ENCODE peak calls at places on chromosomes 7 and 10, in six cellular contexts. J, P, W, V, N and G are unnamed samples. For H3K4me1, the result is how much of the 10 kb centered on the place peaks cover.

GRCh38 chr10:115093776-115094361 is 704 bp downstream of the ATRNL1 start:
- DNase-seq in J (no peak), P (no peak), W (no peak), V (no peak), N (peak), G (no peak)

GRCh38 chr7:2154121-2154520 is 78.6 kb downstream of the MAD1L1 start:
- DNase-seq in J (no peak), P (no peak), W (no peak), V (no peak), N (no peak), G (no peak)

GRCh38 chr10:33653584-33654367 is 319.3 kb upstream of the NRP1 start:
- DNase-seq in J (no peak), P (no peak), W (no peak), V (no peak), N (no peak), G (no peak)

GRCh38 chr10:32077896-32078295 is 21.7 kb upstream of the KIF5B start:
- DNase-seq in J (no peak), P (no peak), W (peak), V (peak), N (no peak), G (no peak)

GRCh38 chr10:69474688-69475432 is 23.6 kb downstream of the TSPAN15 start:
- DNase-seq in J (no peak), P (no peak), W (no peak), V (peak), N (no peak), G (no peak)

GRCh38 chr7:79361214-79361613 is 92.3 kb downstream of the MAGI2 start:
- DNase-seq in J (no peak), P (no peak), W (no peak), V (no peak), N (no peak), G (no peak)

GRCh38 chr10:4545077-4545476 is 280.9 kb upstream of the AKR1E2 start:
- DNase-seq in J (no peak), P (no peak), W (no peak), V (no peak), N (no peak), G (no peak)

GRCh38 chr10:71933651-71934050 is 30.5 kb upstream of the CHST3 start:
- DNase-seq in J (no peak), P (no peak), W (no peak), V (no peak), N (no peak), G (no peak)

GRCh38 chr7:2209146-2209960 is 23.4 kb downstream of the MAD1L1 start:
- DNase-seq in J (no peak), P (no peak), W (peak), V (peak), N (peak), G (no peak)

GRCh38 chr7:118352854-118353453 is 128.4 kb downstream of the ANKRD7 start:
- DNase-seq in J (no peak), P (no peak), W (no peak), V (no peak), N (no peak), G (no peak)

GRCh38 chr10:84294766-84295447 is 33.5 kb upstream of the CCSER2 start:
- DNase-seq in J (no peak), P (no peak), W (no peak), V (no peak), N (no peak), G (no peak)

GRCh38 chr10:70198696-70199466 is 28.6 kb upstream of the SAR1A start:
- DNase-seq in J (no peak), P (no peak), W (no peak), V (no peak), N (no peak), G (no peak)

GRCh38 chr7:1510780-1511154 is 6.6 kb upstream of the INTS1 start:
- DNase-seq in J (no peak), P (no peak), W (no peak), V (no peak), N (no peak), G (no peak)

GRCh38 chr10:102997998-102998397 is 79.9 kb downstream of the CNNM2 start:
- DNase-seq in J (no peak), P (no peak), W (no peak), V (no peak), N (no peak), G (no peak)

GRCh38 chr7:67551027-67551426 is 554.4 kb downstream of the TYW1 start:
- DNase-seq in J (no peak), P (no peak), W (no peak), V (peak), N (no peak), G (no peak)

GRCh38 chr7:135178364-135178763 is 7.9 kb upstream of the CYREN start:
- DNase-seq in J (no peak), P (no peak), W (peak), V (no peak), N (no peak), G (no peak)

GRCh38 chr7:155258233-155258575 is 39.5 kb upstream of the INSIG1 start:
- DNase-seq in J (no peak), P (no peak), W (peak), V (peak), N (no peak), G (no peak)

GRCh38 chr7:30463400-30464145 is 15.0 kb downstream of the NOD1 start:
- DNase-seq in J (no peak), P (no peak), W (no peak), V (peak), N (peak), G (no peak)

GRCh38 chr10:117718970-117719369 is 176.4 kb downstream of the EMX2 start:
- DNase-seq in J (no peak), P (no peak), W (no peak), V (no peak), N (no peak), G (no peak)

GRCh38 chr10:83957168-83957750 is 182.1 kb upstream of the GHITM start:
- DNase-seq in J (no peak), P (no peak), W (no peak), V (no peak), N (no peak), G (no peak)

GRCh38 chr10:127006453-127006852 is 101.2 kb downstream of the DOCK1 start:
- DNase-seq in J (no peak), P (no peak), W (no peak), V (no peak), N (no peak), G (no peak)

GRCh38 chr7:55250313-55250712 is 114.8 kb upstream of the LANCL2 start:
- DNase-seq in J (no peak), P (no peak), W (no peak), V (no peak), N (no peak), G (no peak)

GRCh38 chr10:5396545-5396944 is 8.1 kb downstream of the TUBAL3 start:
- DNase-seq in J (no peak), P (no peak), W (no peak), V (no peak), N (no peak), G (no peak)

GRCh38 chr10:44102726-44103255 is 282.1 kb downstream of the CXCL12 start:
- DNase-seq in J (no peak), P (no peak), W (no peak), V (no peak), N (no peak), G (no peak)

GRCh38 chr7:43496596-43496995 is 86.3 kb upstream of the STK17A start:
- DNase-seq in J (no peak), P (no peak), W (no peak), V (no peak), N (no peak), G (no peak)

GRCh38 chr7:99825451-99825850 is 2.4 kb upstream of the CYP3A43 start:
- DNase-seq in J (no peak), P (no peak), W (no peak), V (no peak), N (no peak), G (no peak)

GRCh38 chr7:100540073-100540723 is 1.2 kb downstream of the AGFG2 start:
- DNase-seq in J (no peak), P (no peak), W (no peak), V (no peak), N (no peak), G (no peak)

GRCh38 chr7:135253851-135254815 is 20.5 kb downstream of the STRA8 start:
- DNase-seq in J (peak), P (no peak), W (peak), V (peak), N (peak), G (no peak)

GRCh38 chr10:46098379-46098778 is 52.3 kb upstream of the MSMB start:
- DNase-seq in J (no peak), P (no peak), W (no peak), V (no peak), N (no peak), G (no peak)

GRCh38 chr7:70698219-70698832 is 433.6 kb upstream of the GALNT17 start:
- DNase-seq in J (no peak), P (no peak), W (no peak), V (peak), N (peak), G (no peak)

GRCh38 chr10:103761075-103761920 is 94.1 kb downstream of the SH3PXD2A start:
- DNase-seq in J (no peak), P (no peak), W (no peak), V (no peak), N (no peak), G (no peak)

GRCh38 chr10:28365840-28366239 is 63.0 kb upstream of the MPP7 start:
- DNase-seq in J (no peak), P (no peak), W (no peak), V (no peak), N (no peak), G (no peak)

GRCh38 chr10:37582237-37582636 is 275.2 kb downstream of the ZNF248 start:
- DNase-seq in J (no peak), P (no peak), W (no peak), V (no peak), N (no peak), G (no peak)

GRCh38 chr7:74654811-74655210 is 2.7 kb upstream of the GTF2I start:
- DNase-seq in J (no peak), P (no peak), W (no peak), V (no peak), N (no peak), G (no peak)

GRCh38 chr7:74655324-74655723 is 2.2 kb upstream of the GTF2I start:
- DNase-seq in J (no peak), P (no peak), W (no peak), V (no peak), N (no peak), G (no peak)

GRCh38 chr7:74656421-74656910 is 1.1 kb upstream of the GTF2I start:
- DNase-seq in J (no peak), P (no peak), W (peak), V (peak), N (peak), G (peak)

GRCh38 chr7:74656911-74657691 is 417 bp upstream of the GTF2I start:
- DNase-seq in J (peak), P (peak), W (peak), V (peak), N (peak), G (peak)

GRCh38 chr7:74655785-74656420 is 1.6 kb upstream of the GTF2I start:
- DNase-seq in J (no peak), P (no peak), W (no peak), V (no peak), N (no peak), G (no peak)
- H3K4me1 ChIP-seq in J (under half), P (under half), W (under half), V (under half), N (under half), G (under half)

GRCh38 chr10:77892761-77893160 is 33.8 kb downstream of the DLG5 start:
- DNase-seq in J (no peak), P (no peak), W (no peak), V (no peak), N (no peak), G (no peak)
- H3K27ac ChIP-seq in J (no peak), P (peak), W (no peak), V (no peak), N (no peak), G (no peak)

GRCh38 chr7:5685192-5685591 is 96.3 kb downstream of the RNF216 start:
- DNase-seq in J (no peak), P (no peak), W (no peak), V (no peak), N (no peak), G (no peak)
- H3K4me1 ChIP-seq in J (under half), P (half or more), W (half or more), V (under half), N (under half), G (under half)

GRCh38 chr10:13527864-13528137 is 1.0 kb downstream of the BEND7 start:
- DNase-seq in J (no peak), P (no peak), W (no peak), V (no peak), N (no peak), G (no peak)
- H3K27ac ChIP-seq in J (peak), P (peak), W (no peak), V (peak), N (peak), G (no peak)